ENCODE peak calls at places on chromosomes 1 and 21, in seven cellular contexts. D is HFF-Myc; R is T-helper 9 cell; G is stimulated activated CD4-positive, alpha-beta T cell treated with anti-CD3 and anti-CD28 coated beads, TNF-alpha, amount 100 ng/mL, for 48 hours; B is mucosa of descending colon; I is GM04504; K is WTC11. T is an unnamed sample.

GRCh38 chr1:107954121-107954520 is 10.9 kb downstream of the VAV3 start:
- DNase-seq in D (no peak), R (no peak), G (no peak), B (no peak), I (no peak), K (no peak), T (no peak)

GRCh38 chr1:56866656-56867055 is 12.1 kb downstream of the C8A start:
- DNase-seq in D (peak), R (no peak), G (no peak), B (no peak), I (peak), K (no peak), T (peak)

GRCh38 chr1:214143015-214143775 is 137.8 kb upstream of the SMYD2 start:
- DNase-seq in D (no peak), R (no peak), G (no peak), B (no peak), I (no peak), K (no peak), T (no peak)

GRCh38 chr1:234980657-234981396 is 147.8 kb downstream of the TOMM20 start:
- DNase-seq in D (peak), R (peak), G (peak), B (peak), I (peak), K (no peak), T (no peak)

GRCh38 chr1:31181515-31182343 is 58.0 kb downstream of the NKAIN1 start:
- DNase-seq in D (no peak), R (peak), G (peak), B (peak), I (no peak), K (peak), T (no peak)

GRCh38 chr1:172108494-172108893 is 267.2 kb downstream of the DNM3 start:
- DNase-seq in D (no peak), R (no peak), G (no peak), B (no peak), I (no peak), K (no peak), T (no peak)

GRCh38 chr1:52296345-52296744 is 69.7 kb downstream of the CC2D1B start:
- DNase-seq in D (peak), R (no peak), G (no peak), B (peak), I (peak), K (no peak), T (peak)

GRCh38 chr1:213326666-213327317 is 275.8 kb downstream of the RPS6KC1 start:
- DNase-seq in D (no peak), R (no peak), G (no peak), B (peak), I (peak), K (no peak), T (peak)

GRCh38 chr1:55682198-55682597 is 467.0 kb upstream of the USP24 start:
- DNase-seq in D (no peak), R (no peak), G (no peak), B (no peak), I (no peak), K (no peak), T (no peak)

GRCh38 chr1:206635983-206636354 is 633 bp downstream of the DYRK3 start:
- DNase-seq in D (no peak), R (no peak), G (no peak), B (no peak), I (no peak), K (no peak), T (no peak)

GRCh38 chr1:154334647-154335350 is 9.5 kb downstream of the ATP8B2 start:
- DNase-seq in D (peak), R (peak), G (peak), B (peak), I (peak), K (peak), T (no peak)

GRCh38 chr1:108327534-108328462 is 83.9 kb upstream of the NBPF4 start:
- DNase-seq in D (no peak), R (no peak), G (no peak), B (no peak), I (no peak), K (peak), T (no peak)

GRCh38 chr1:114901739-114902255 is 47.1 kb downstream of the SYCP1 start:
- DNase-seq in D (no peak), R (no peak), G (no peak), B (no peak), I (no peak), K (peak), T (no peak)

GRCh38 chr1:67753776-67754525 is 69.0 kb downstream of the GADD45A start:
- DNase-seq in D (no peak), R (no peak), G (no peak), B (no peak), I (no peak), K (no peak), T (no peak)

GRCh38 chr1:210264521-210265380 is 32.2 kb downstream of the SERTAD4 start:
- DNase-seq in D (no peak), R (no peak), G (no peak), B (no peak), I (no peak), K (no peak), T (no peak)

GRCh38 chr1:192763243-192763642 is 45.6 kb upstream of the RGS2 start:
- DNase-seq in D (no peak), R (no peak), G (no peak), B (no peak), I (no peak), K (no peak), T (no peak)

GRCh38 chr1:244863491-244864252 is 671 bp downstream of the HNRNPU start:
- DNase-seq in D (no peak), R (no peak), G (peak), B (peak), I (no peak), K (no peak), T (no peak)

GRCh38 chr1:115332813-115333608 is 5.0 kb downstream of the NGF start:
- DNase-seq in D (no peak), R (no peak), G (no peak), B (no peak), I (peak), K (no peak), T (peak)

GRCh38 chr1:226722901-226723639 is 16.0 kb downstream of the ITPKB start:
- DNase-seq in D (no peak), R (no peak), G (no peak), B (no peak), I (no peak), K (no peak), T (no peak)

GRCh38 chr1:224378855-224379631 is 22.4 kb downstream of the CNIH4 start:
- DNase-seq in D (no peak), R (no peak), G (no peak), B (no peak), I (no peak), K (no peak), T (no peak)

GRCh38 chr1:223647249-223647648 is 18.3 kb downstream of the CAPN8 start:
- DNase-seq in D (no peak), R (no peak), G (no peak), B (no peak), I (no peak), K (no peak), T (no peak)

GRCh38 chr1:4741876-4742423 is 87.5 kb downstream of the AJAP1 start:
- DNase-seq in D (no peak), R (no peak), G (no peak), B (no peak), I (no peak), K (no peak), T (no peak)

GRCh38 chr1:232413674-232414073 is 216.3 kb downstream of the SIPA1L2 start:
- DNase-seq in D (no peak), R (no peak), G (no peak), B (no peak), I (no peak), K (no peak), T (no peak)

GRCh38 chr1:173715538-173715844 is 710 bp downstream of the KLHL20 start:
- DNase-seq in D (no peak), R (no peak), G (no peak), B (no peak), I (no peak), K (no peak), T (no peak)

GRCh38 chr21:35616090-35616489 is 444.2 kb downstream of the SETD4 start:
- DNase-seq in D (no peak), R (no peak), G (no peak), B (no peak), I (peak), K (no peak), T (no peak)

GRCh38 chr1:71638081-71638766 is 557.4 kb upstream of the ZRANB2 start:
- DNase-seq in D (no peak), R (no peak), G (no peak), B (no peak), I (no peak), K (no peak), T (peak)

GRCh38 chr1:119546641-119547040 is 39.6 kb downstream of the HSD3B1 start:
- DNase-seq in D (no peak), R (no peak), G (no peak), B (no peak), I (no peak), K (no peak), T (no peak)

GRCh38 chr1:53681647-53682368 is 57.2 kb downstream of the GLIS1 start:
- DNase-seq in D (no peak), R (peak), G (peak), B (peak), I (no peak), K (peak), T (no peak)

GRCh38 chr1:44318097-44319088 is 36.7 kb downstream of the ERI3 start:
- DNase-seq in D (no peak), R (peak), G (peak), B (peak), I (peak), K (peak), T (peak)

GRCh38 chr1:223496883-223497282 is 103.7 kb downstream of the CCDC185 start:
- DNase-seq in D (no peak), R (no peak), G (no peak), B (no peak), I (no peak), K (no peak), T (no peak)

GRCh38 chr1:204754821-204755220 is 69.3 kb upstream of the LRRN2 start:
- DNase-seq in D (no peak), R (no peak), G (no peak), B (no peak), I (no peak), K (no peak), T (no peak)

GRCh38 chr1:18875107-18875795 is 15.8 kb upstream of the TAS1R2 start:
- DNase-seq in D (peak), R (peak), G (peak), B (peak), I (peak), K (peak), T (peak)

GRCh38 chr1:178530520-178530919 is 17.6 kb downstream of the TEX35 start:
- DNase-seq in D (no peak), R (no peak), G (no peak), B (no peak), I (no peak), K (no peak), T (no peak)

T was measured in AG04450.